ENCODE peak calls at places on chromosomes 6 and 20, in seven cellular contexts. C is glutamatergic neuron, L is WTC11, Z is AG09309, E is mesothelial cell of epicardium, P is HFFc6, N is transverse colon. U is an unnamed sample.
A peak's percentile ranks its signal among the peaks of the same experiment; 100 is the strongest.

GRCh38 chr6:210104-210456 is 82.2 kb upstream of the DUSP22 start:
- DNase-seq in C (no peak), L (no peak), Z (no peak), E (no peak), N (no peak), P (no peak), U (no peak)

GRCh38 chr6:31791324-31792089 is 4.0 kb downstream of the VARS1 start:
- DNase-seq in Z (no peak), L (peak; percentile 83), E (peak; percentile 73), P (peak; percentile 23), C (peak; percentile 82), N (no peak), U (no peak)

GRCh38 chr20:4154958-4155411 is 139.6 kb upstream of the RNF24 start:
- DNase-seq in Z (no peak), N (peak; percentile 52), E (no peak), P (no peak), L (no peak), C (no peak), U (no peak)

GRCh38 chr6:157227202-157228166 is 95.8 kb downstream of the TMEM242 start:
- DNase-seq in Z (no peak), P (peak; percentile 19), E (no peak), L (no peak), C (no peak), N (no peak), U (no peak)

GRCh38 chr6:139457482-139457881 is 83.0 kb upstream of the CITED2 start:
- DNase-seq in E (no peak), N (no peak), Z (no peak), L (no peak), C (no peak), P (no peak), U (no peak)

GRCh38 chr20:48563191-48563884 is 264.5 kb downstream of the PREX1 start:
- DNase-seq in C (no peak), Z (no peak), E (no peak), L (no peak), N (no peak), P (no peak), U (no peak)

GRCh38 chr6:88238065-88238464 is 71.9 kb upstream of the CNR1 start:
- DNase-seq in N (peak; percentile 33), E (no peak), P (no peak), L (peak; percentile 51), Z (no peak), C (no peak), U (no peak)

GRCh38 chr6:136784910-136785746 is 7.1 kb downstream of the MAP3K5 start:
- DNase-seq in C (no peak), L (no peak), E (no peak), N (peak; percentile 69), Z (no peak), P (no peak), U (peak; percentile 54)

GRCh38 chr6:20564777-20565176 is 30.5 kb downstream of the CDKAL1 start:
- DNase-seq in P (no peak), N (no peak), E (no peak), L (no peak), Z (no peak), C (no peak), U (no peak)

GRCh38 chr6:157964139-157964538 is 17.5 kb upstream of the SYNJ2 start:
- DNase-seq in L (no peak), C (no peak), Z (no peak), N (no peak), P (no peak), E (no peak), U (no peak)

GRCh38 chr20:25390538-25391528 is at the start of gene ABHD12:
- DNase-seq in E (peak; percentile 94), C (peak; percentile 97), N (peak; percentile 98), Z (peak; percentile 82), L (peak; percentile 97), P (peak; percentile 95), U (peak; percentile 98)

GRCh38 chr6:128519132-128519930 is 1.1 kb downstream of the PTPRK start:
- DNase-seq in C (peak; percentile 36), N (peak; percentile 50), L (peak; percentile 67), E (peak; percentile 61), P (peak; percentile 36), Z (no peak), U (peak; percentile 33)

GRCh38 chr6:37868447-37868825 is 48.9 kb downstream of the ZFAND3 start:
- DNase-seq in Z (peak; percentile 54), E (no peak), C (no peak), N (no peak), P (peak; percentile 36), L (no peak), U (no peak)

GRCh38 chr6:32163559-32164258 is 686 bp upstream of the EGFL8 start:
- DNase-seq in N (no peak), P (no peak), L (no peak), Z (no peak), C (no peak), E (no peak), U (no peak)

GRCh38 chr20:5654557-5654956 is 95.6 kb upstream of the SHLD1 start:
- DNase-seq in C (no peak), Z (peak; percentile 69), E (no peak), P (peak; percentile 82), N (no peak), L (no peak), U (no peak)

DNA sequence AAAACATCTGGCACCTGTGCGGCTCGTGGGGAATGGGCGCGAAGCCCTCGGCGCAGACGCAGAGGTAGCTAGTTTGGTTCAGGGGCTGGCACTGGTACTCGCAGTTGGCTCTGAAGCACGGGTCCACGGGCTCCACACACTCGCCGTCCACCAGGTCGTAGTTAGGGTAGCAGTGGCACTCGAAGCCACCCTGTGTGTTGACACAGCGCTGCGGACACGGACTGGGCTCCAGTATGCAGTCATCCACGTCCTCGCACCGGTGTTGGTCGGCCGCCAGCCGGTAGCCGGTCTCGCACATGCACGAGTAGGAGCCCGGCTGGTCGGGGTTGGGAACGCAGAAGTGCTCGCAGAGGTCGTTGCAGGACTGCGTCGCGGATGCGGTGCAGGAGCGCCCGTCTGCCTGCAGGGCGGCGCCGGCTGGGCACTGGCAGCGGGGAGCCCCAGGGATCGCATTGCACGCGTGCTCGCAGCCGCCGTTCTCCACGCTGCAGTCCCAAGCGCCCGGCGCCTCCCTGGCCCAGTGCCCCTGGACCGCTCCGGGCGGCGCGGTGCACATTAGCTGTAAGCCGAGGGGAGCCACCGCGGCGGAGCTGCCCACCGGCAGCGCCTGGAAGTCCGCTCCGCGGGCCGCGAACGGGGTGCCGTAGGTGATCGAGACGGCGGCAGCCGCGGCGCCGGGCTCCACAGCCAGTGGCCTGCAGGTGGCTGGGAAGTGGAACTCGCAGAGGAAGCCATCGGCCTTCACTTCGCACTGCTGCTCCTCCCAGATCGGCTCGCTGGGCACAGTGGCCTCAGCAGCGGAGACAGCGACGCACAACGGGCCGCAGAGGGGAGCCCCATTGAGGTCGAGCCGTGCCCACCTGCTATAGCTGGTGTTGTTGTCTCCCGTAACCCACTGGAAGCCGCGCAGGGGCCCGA is 930 bp downstream of the THBD start:
- DNase-seq in C (peak; percentile 65), P (no peak), L (peak; percentile 78), Z (no peak), E (peak; percentile 52), N (peak; percentile 37), U (peak; percentile 91)
- TF ChIP-seq CTCF in C (peak; percentile 57), P (no peak), L (no peak), Z (peak; percentile 24), E (peak; percentile 37), N (peak; percentile 25), U (peak; percentile 70)

DNA sequence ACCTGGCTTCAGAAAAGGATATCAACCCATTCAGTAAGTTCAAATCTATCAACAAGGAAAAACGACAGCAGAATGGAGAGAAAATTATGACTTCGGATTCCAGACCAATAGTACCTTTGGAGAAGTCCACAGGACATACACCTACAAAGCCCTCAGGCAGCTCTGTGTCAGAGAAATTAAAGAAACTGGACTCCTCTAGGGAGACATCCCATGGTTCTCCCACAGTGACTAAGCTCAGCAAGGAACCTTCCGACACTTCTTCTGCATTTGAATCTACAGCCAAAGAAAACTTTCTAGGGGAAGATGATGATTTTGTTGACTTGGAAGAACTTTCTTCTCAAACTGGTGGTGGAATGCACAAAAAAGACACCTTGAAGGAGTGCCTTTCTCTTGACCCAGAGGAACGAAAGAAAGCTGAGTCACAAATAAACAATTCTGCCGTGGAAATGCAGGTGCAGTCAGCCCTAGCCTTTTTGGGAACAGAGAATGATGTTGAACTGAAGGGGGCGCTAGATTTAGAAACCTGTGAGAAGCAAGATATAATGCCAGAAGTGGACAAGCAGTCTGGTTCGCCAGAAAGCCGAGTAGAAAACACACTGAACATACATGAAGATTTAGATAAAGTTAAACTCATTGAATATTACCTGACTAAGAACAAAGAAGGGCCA is 67.4 kb upstream of the HINT3 start:
- DNase-seq in Z (no peak), E (no peak), C (no peak), P (peak; percentile 31), N (no peak), L (peak; percentile 24), U (no peak)
- TF ChIP-seq CTCF in Z (peak; percentile 46), E (peak; percentile 33), C (peak; percentile 52), P (peak; percentile 81), N (peak; percentile 21), L (peak; percentile 42), U (peak; percentile 17)

GRCh38 chr20:53679597-53680309 is 86.1 kb upstream of the ZNF217 start:
- DNase-seq in P (no peak), L (no peak), C (no peak), E (no peak), N (no peak), Z (no peak), U (no peak)

GRCh38 chr20:53678990-53679596 is 85.5 kb upstream of the ZNF217 start:
- DNase-seq in Z (no peak), C (no peak), E (no peak), N (no peak), L (no peak), P (no peak), U (no peak)

GRCh38 chr20:53676987-53677386 is 83.3 kb upstream of the ZNF217 start:
- DNase-seq in E (no peak), L (no peak), N (no peak), P (no peak), C (no peak), Z (no peak), U (no peak)

GRCh38 chr20:53677447-53678314 is 84.0 kb upstream of the ZNF217 start:
- DNase-seq in P (no peak), L (peak; percentile 35), N (peak; percentile 64), C (peak; percentile 32), Z (peak; percentile 38), E (peak; percentile 41), U (no peak)

GRCh38 chr20:53678315-53678989 is 84.8 kb upstream of the ZNF217 start:
- DNase-seq in L (no peak), P (no peak), Z (no peak), E (no peak), C (no peak), N (no peak), U (no peak)
- TF ChIP-seq CTCF in L (no peak), P (peak; percentile 45), Z (no peak), E (no peak), C (no peak), N (no peak), U (no peak)

GRCh38 chr20:38965264-38965663 is 3.1 kb downstream of the DHX35 start:
- DNase-seq in C (no peak), P (no peak), E (no peak), Z (no peak), L (no peak), N (no peak), U (no peak)

GRCh38 chr20:38962898-38963484 is 847 bp downstream of the DHX35 start:
- DNase-seq in L (no peak), P (no peak), N (no peak), Z (no peak), E (no peak), C (no peak), U (no peak)

GRCh38 chr20:38961530-38962043 is 557 bp upstream of the DHX35 start:
- DNase-seq in Z (no peak), C (no peak), N (no peak), P (no peak), E (no peak), L (no peak), U (no peak)

GRCh38 chr20:38963745-38964144 is 1.6 kb downstream of the DHX35 start:
- DNase-seq in P (no peak), N (no peak), C (no peak), E (no peak), L (no peak), Z (no peak), U (no peak)

GRCh38 chr20:38962044-38962897 is at the start of gene DHX35:
- DNase-seq in Z (peak; percentile 74), E (peak; percentile 98), P (peak; percentile 93), L (peak; percentile 98), C (peak; percentile 99), N (peak; percentile 99), U (peak; percentile 99)
- TF ChIP-seq CTCF in Z (peak; percentile 42), E (no peak), P (peak; percentile 53), L (no peak), C (no peak), N (no peak), U (peak; percentile 17)

U was measured in psoas muscle.